ENCODE peak calls at places on chromosomes 7 and 10, in five cellular contexts. X is psoas muscle, B is Caco-2, V is transverse colon, R is fibroblast of lung. I is an unnamed sample.
A peak's percentile ranks its signal among the peaks of the same experiment; 100 is the strongest.

GRCh38 chr10:17831896-17832295 is 22.7 kb downstream of the MRC1 start:
- DNase-seq in X (no peak), B (no peak), V (no peak), R (no peak), I (no peak)

GRCh38 chr7:88256906-88257305 is 37.1 kb upstream of the SRI start:
- DNase-seq in X (no peak), B (no peak), V (no peak), R (no peak), I (no peak)

GRCh38 chr7:79868010-79868409 is 266.6 kb upstream of the GNAI1 start:
- DNase-seq in X (no peak), B (no peak), V (no peak), R (peak; percentile 20), I (no peak)

GRCh38 chr10:44972874-44973306 is 5.7 kb downstream of the DEPP1 start:
- DNase-seq in X (no peak), B (no peak), V (no peak), R (no peak), I (no peak)

GRCh38 chr10:66782776-66783175 is 143.1 kb upstream of the LRRTM3 start:
- DNase-seq in X (no peak), B (no peak), V (no peak), R (no peak), I (no peak)

GRCh38 chr10:16519908-16520861 is 1.5 kb downstream of the C1QL3 start:
- DNase-seq in X (no peak), B (no peak), V (no peak), R (no peak), I (peak; percentile 8)

GRCh38 chr7:10568891-10569290 is 404.8 kb upstream of the PHF14 start:
- DNase-seq in X (no peak), B (no peak), V (no peak), R (no peak), I (no peak)

GRCh38 chr10:125205431-125205830 is 45.1 kb upstream of the CTBP2 start:
- DNase-seq in X (no peak), B (no peak), V (no peak), R (no peak), I (no peak)

GRCh38 chr10:33381897-33382578 is 47.6 kb upstream of the NRP1 start:
- DNase-seq in X (no peak), B (no peak), V (peak; percentile 40), R (peak; percentile 87), I (peak; percentile 36)

GRCh38 chr10:7767209-7767608 is 20.6 kb downstream of the KIN start:
- DNase-seq in X (no peak), B (no peak), V (no peak), R (peak; percentile 84), I (no peak)

GRCh38 chr10:101385866-101386658 is 32.1 kb downstream of the BTRC start:
- DNase-seq in X (no peak), B (no peak), V (no peak), R (peak; percentile 17), I (no peak)

GRCh38 chr10:26839966-26840627 is 20.7 kb downstream of the ABI1 start:
- DNase-seq in X (no peak), B (no peak), V (no peak), R (peak; percentile 15), I (no peak)

GRCh38 chr7:135719688-135720087 is 8.3 kb downstream of the SLC13A4 start:
- DNase-seq in X (no peak), B (no peak), V (no peak), R (no peak), I (no peak)

GRCh38 chr10:1434912-1435692 is 302.2 kb downstream of the ADARB2 start:
- DNase-seq in X (no peak), B (no peak), V (no peak), R (no peak), I (no peak)

GRCh38 chr7:32256376-32256775 is 186.2 kb upstream of the PDE1C start:
- DNase-seq in X (no peak), B (no peak), V (no peak), R (no peak), I (no peak)

GRCh38 chr10:34854147-34854601 is 39.1 kb upstream of the PARD3 start:
- DNase-seq in X (no peak), B (no peak), V (no peak), R (peak; percentile 62), I (peak; percentile 19)

GRCh38 chr7:104530243-104530642 is 201.8 kb downstream of the LHFPL3 start:
- DNase-seq in X (no peak), B (no peak), V (no peak), R (no peak), I (no peak)

GRCh38 chr10:114042895-114043531 is 653 bp upstream of the ADRB1 start:
- DNase-seq in X (peak; percentile 29), B (peak; percentile 58), V (peak; percentile 21), R (peak; percentile 46), I (peak; percentile 39)

GRCh38 chr7:147879116-147879750 is 711.3 kb upstream of the C7orf33 start:
- DNase-seq in X (no peak), B (no peak), V (no peak), R (no peak), I (no peak)

GRCh38 chr7:123143206-123143605 is 56.6 kb downstream of the SLC13A1 start:
- DNase-seq in X (no peak), B (no peak), V (no peak), R (no peak), I (no peak)

GRCh38 chr7:29987083-29987482 is 2.5 kb downstream of the SCRN1 start:
- DNase-seq in X (no peak), B (no peak), V (no peak), R (peak; percentile 67), I (peak; percentile 19)

GRCh38 chr10:113410618-113411017 is 142.2 kb upstream of the HABP2 start:
- DNase-seq in X (no peak), B (no peak), V (no peak), R (no peak), I (no peak)

GRCh38 chr7:83913174-83913573 is 264.2 kb upstream of the SEMA3E start:
- DNase-seq in X (no peak), B (no peak), V (no peak), R (no peak), I (no peak)

GRCh38 chr10:89475567-89475966 is 59.8 kb downstream of the SLC16A12 start:
- DNase-seq in X (no peak), B (no peak), V (no peak), R (peak; percentile 81), I (no peak)

GRCh38 chr7:91165846-91166230 is 98.4 kb upstream of the FZD1 start:
- DNase-seq in X (no peak), B (no peak), V (no peak), R (peak; percentile 26), I (no peak)

GRCh38 chr10:86439544-86439943 is 72.9 kb upstream of the GRID1 start:
- DNase-seq in X (peak; percentile 78), B (no peak), V (peak; percentile 58), R (peak; percentile 94), I (peak; percentile 77)

GRCh38 chr7:41491313-41491712 is 211.6 kb downstream of the INHBA start:
- DNase-seq in X (no peak), B (no peak), V (no peak), R (peak; percentile 72), I (no peak)
- H3K4me1 ChIP-seq in X (no peaks in the 10 kb centered on the region), B (no peaks in the 10 kb centered on the region), V (no peaks in the 10 kb centered on the region), R (peaks cover 4% of the 10 kb centered on the region), I (peaks cover 4% of the 10 kb centered on the region)

DNA sequence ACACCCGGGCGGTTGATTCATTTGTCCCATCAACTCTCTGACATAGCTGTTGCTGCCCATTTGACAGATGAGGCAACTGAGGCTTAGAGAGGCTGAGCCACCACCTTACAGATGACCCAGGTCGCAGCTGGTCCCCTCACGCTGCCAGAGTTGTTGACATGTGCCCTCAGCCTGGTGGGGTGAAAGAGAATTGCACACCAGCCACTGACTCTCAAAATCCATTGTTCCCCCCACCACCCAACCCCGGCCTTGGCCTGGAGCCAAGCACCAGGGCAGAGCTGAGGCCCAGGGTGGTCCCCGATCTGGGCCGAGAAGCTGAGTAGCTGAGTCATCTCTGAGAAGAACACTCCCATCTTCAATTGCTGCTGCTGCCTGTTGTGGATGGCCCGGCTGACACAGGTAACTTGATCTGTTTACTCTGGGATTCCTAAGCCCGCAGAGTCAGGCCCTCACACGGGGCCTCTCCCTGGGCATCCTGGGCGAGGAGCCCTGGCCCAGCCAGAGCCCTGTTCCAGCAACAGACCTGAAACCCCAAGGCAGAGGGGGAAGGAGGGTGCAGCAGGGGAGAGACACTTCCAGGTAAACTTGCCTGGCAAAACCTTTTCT is 27.5 kb downstream of the PVRIG start:
- DNase-seq in X (peak; percentile 60), B (peak; percentile 83), V (no peak), R (peak; percentile 74), I (peak; percentile 86)
- H3K4me1 ChIP-seq in X (peaks cover 50% of the 10 kb centered on the region), B (peaks cover 16% of the 10 kb centered on the region), V (no peaks in the 10 kb centered on the region), R (peaks cover 2% of the 10 kb centered on the region), I (peaks cover 11% of the 10 kb centered on the region)

DNA sequence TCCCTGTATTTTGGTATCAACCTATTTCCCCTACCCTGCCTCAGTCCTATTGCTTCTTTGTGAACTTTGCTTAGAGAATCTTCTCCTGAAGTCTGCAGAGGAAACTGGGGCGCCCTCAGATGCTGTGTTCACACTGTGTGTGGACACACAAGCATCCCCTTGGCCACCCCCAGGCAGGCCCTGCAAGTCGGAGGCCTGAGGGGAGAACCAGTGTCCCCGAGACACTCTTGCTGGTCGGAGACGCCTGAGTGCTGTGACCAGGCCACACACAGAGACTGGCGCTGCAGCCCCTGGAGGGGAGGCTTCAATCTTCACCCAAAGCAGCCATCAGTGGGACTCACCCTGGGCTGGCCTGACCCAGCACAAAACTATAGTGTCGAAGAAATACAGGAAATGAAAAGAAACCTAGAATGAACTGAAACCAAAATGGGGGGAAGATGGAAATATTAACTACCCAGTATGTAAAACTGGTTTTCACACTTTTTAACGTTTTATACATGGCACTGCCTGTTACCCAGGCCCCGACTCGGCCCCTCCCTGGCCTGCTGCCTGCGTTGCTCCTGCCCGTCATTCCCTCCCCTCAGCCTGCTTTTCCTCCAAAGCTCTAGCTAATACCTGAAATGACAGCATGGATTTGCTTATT is 48.4 kb upstream of the FAM20C start:
- DNase-seq in X (no peak), B (no peak), V (no peak), R (no peak), I (no peak)
- H3K4me1 ChIP-seq in X (peaks cover 13% of the 10 kb centered on the region), B (peaks cover 4% of the 10 kb centered on the region), V (peaks cover 6% of the 10 kb centered on the region), R (no peaks in the 10 kb centered on the region), I (peaks cover 13% of the 10 kb centered on the region)

GRCh38 chr7:157150825-157151412 is 12.2 kb downstream of the UBE3C start:
- DNase-seq in X (peak; percentile 56), B (no peak), V (no peak), R (peak; percentile 43), I (peak; percentile 71)

GRCh38 chr7:157152391-157152937 is 13.7 kb downstream of the UBE3C start:
- DNase-seq in X (no peak), B (no peak), V (no peak), R (no peak), I (no peak)

GRCh38 chr7:157153260-157153659 is 14.5 kb downstream of the UBE3C start:
- DNase-seq in X (no peak), B (no peak), V (no peak), R (no peak), I (no peak)

GRCh38 chr7:157151626-157152339 is 13.1 kb downstream of the UBE3C start:
- DNase-seq in X (no peak), B (no peak), V (no peak), R (no peak), I (no peak)

GRCh38 chr7:157149317-157149716 is 10.6 kb downstream of the UBE3C start:
- DNase-seq in X (no peak), B (no peak), V (no peak), R (no peak), I (no peak)
- H3K4me1 ChIP-seq in X (peaks cover 56% of the 10 kb centered on the region), B (no peaks in the 10 kb centered on the region), V (peaks cover 6% of the 10 kb centered on the region), R (no peaks in the 10 kb centered on the region), I (peaks cover 8% of the 10 kb centered on the region)

GRCh38 chr7:28036748-28037147 is 143.8 kb downstream of the JAZF1 start:
- DNase-seq in X (no peak), B (no peak), V (no peak), R (no peak), I (no peak)
- H3K4me1 ChIP-seq in X (peaks cover 27% of the 10 kb centered on the region), B (peaks cover 67% of the 10 kb centered on the region), V (peaks cover 14% of the 10 kb centered on the region), R (peaks cover 19% of the 10 kb centered on the region), I (peaks cover 33% of the 10 kb centered on the region)